ENCODE peak calls at places on chromosomes 6 and 20, in six cellular contexts. K is uterus, D is HFF-Myc, Q is psoas muscle, U is SK-N-SH, V is ovary. A is an unnamed sample.

GRCh38 chr6:90197854-90198496 is 98.7 kb downstream of the BACH2 start:
- DNase-seq in K (no peak), D (peak; percentile 45), Q (no peak), U (no peak), V (no peak), A (peak; percentile 80)

GRCh38 chr6:29984992-29985391 is 42.7 kb downstream of the HLA-A start:
- DNase-seq in K (no peak), D (no peak), Q (no peak), U (no peak), V (no peak), A (no peak)

GRCh38 chr6:160421854-160422253 is 73.7 kb downstream of the SLC22A3 start:
- DNase-seq in K (peak; percentile 76), D (no peak), Q (peak; percentile 58), U (no peak), V (peak; percentile 84), A (peak; percentile 79)

GRCh38 chr6:145028144-145028818 is 707.0 kb downstream of the EPM2A start:
- DNase-seq in K (no peak), D (no peak), Q (no peak), U (peak; percentile 5), V (no peak), A (peak; percentile 43)

GRCh38 chr20:9024996-9025395 is 43.9 kb upstream of the PLCB4 start:
- DNase-seq in K (no peak), D (no peak), Q (no peak), U (no peak), V (no peak), A (no peak)

GRCh38 chr20:39825950-39826349 is 863.1 kb downstream of the MAFB start:
- DNase-seq in K (no peak), D (no peak), Q (no peak), U (no peak), V (no peak), A (no peak)

GRCh38 chr6:52390361-52390727 is 28.4 kb downstream of the PAQR8 start:
- DNase-seq in K (no peak), D (peak; percentile 85), Q (no peak), U (peak; percentile 34), V (no peak), A (peak; percentile 55)

GRCh38 chr20:63977392-63978276 is 1.8 kb downstream of the SAMD10 start:
- DNase-seq in K (no peak), D (no peak), Q (no peak), U (no peak), V (no peak), A (peak; percentile 51)

GRCh38 chr20:12649234-12649633 is 359.5 kb upstream of the SPTLC3 start:
- DNase-seq in K (no peak), D (no peak), Q (no peak), U (no peak), V (no peak), A (no peak)

GRCh38 chr6:160881409-160881808 is 110.2 kb upstream of the MAP3K4 start:
- DNase-seq in K (no peak), D (peak; percentile 2), Q (no peak), U (no peak), V (no peak), A (no peak)

GRCh38 chr20:51434556-51435256 is 107.8 kb downstream of the NFATC2 start:
- DNase-seq in K (no peak), D (no peak), Q (no peak), U (no peak), V (no peak), A (peak; percentile 83)

GRCh38 chr6:109493865-109494264 is 10.8 kb upstream of the ZBTB24 start:
- DNase-seq in K (no peak), D (no peak), Q (no peak), U (no peak), V (no peak), A (no peak)

GRCh38 chr6:77633993-77634392 is 18.8 kb upstream of the MEI4 start:
- DNase-seq in K (no peak), D (no peak), Q (no peak), U (no peak), V (no peak), A (no peak)

GRCh38 chr20:47150403-47151152 is 205.9 kb downstream of the ZMYND8 start:
- DNase-seq in K (peak; percentile 58), D (peak; percentile 43), Q (peak; percentile 53), U (peak; percentile 82), V (peak; percentile 42), A (peak; percentile 81)

GRCh38 chr20:57065646-57066045 is 200.8 kb downstream of the BMP7 start:
- DNase-seq in K (no peak), D (no peak), Q (no peak), U (no peak), V (no peak), A (no peak)

GRCh38 chr6:112269979-112270378 is 15.6 kb upstream of the LAMA4 start:
- DNase-seq in K (no peak), D (no peak), Q (no peak), U (no peak), V (no peak), A (no peak)

GRCh38 chr6:164753517-164753916 is 555.9 kb downstream of the C6orf118 start:
- DNase-seq in K (no peak), D (no peak), Q (no peak), U (no peak), V (no peak), A (peak; percentile 0)

DNA sequence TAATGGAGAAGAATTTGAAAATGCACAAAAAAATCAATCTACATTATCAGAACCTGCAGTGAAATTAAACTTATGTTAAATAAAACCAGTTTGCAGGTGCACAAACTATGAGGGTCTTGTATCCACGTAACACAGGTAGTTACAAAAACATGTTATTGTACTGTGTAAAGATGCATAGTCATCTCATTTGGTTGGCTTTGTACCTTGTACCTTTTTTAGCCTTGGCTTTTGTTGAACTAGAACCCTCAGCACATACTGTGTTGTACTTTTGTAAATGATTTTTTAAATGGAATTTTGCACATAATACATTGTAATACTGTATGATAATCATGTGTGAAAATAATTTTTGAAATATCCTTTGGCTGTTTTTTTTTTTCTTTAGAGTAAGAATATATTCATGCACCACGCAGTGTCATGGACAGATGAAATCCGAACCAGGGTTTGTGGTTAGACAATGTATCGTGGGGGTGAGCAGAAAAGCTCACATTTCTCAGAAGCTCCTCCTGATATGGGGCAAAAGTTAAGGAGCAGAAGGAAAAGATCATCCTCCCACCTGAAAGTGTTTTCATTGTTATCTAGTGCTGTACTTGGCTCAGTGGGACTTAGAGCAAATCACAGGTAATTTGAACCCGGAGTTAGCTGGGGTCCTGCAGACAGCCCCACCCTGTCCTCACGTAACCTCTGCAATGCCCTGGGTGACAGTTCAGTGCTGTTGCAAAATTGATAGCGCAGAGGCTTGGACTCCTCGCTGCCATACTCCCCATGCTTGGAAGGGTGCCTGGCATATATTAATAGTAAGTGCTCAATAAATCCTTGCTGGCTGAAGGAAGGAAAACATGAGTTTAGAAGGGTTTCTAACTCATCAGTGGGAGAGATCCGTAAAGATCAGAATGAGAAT is 14.8 kb upstream of the NAA20 start:
- DNase-seq in K (peak; percentile 50), D (no peak), Q (no peak), U (no peak), V (no peak), A (no peak)
- H3K4me3 ChIP-seq in K (no peak overlapping the region), D (no peak overlapping the region), Q (peak overlapping the region; percentile 48), U (no peak overlapping the region), V (no peak overlapping the region), A (no peak overlapping the region)

GRCh38 chr6:54009052-54009654 is 102.1 kb upstream of the MLIP start:
- DNase-seq in K (no peak), D (no peak), Q (no peak), U (no peak), V (no peak), A (no peak)
- H3K4me3 ChIP-seq in K (no peak overlapping the region), D (no peak overlapping the region), Q (no peak overlapping the region), U (no peak overlapping the region), V (no peak overlapping the region), A (no peak overlapping the region)

DNA sequence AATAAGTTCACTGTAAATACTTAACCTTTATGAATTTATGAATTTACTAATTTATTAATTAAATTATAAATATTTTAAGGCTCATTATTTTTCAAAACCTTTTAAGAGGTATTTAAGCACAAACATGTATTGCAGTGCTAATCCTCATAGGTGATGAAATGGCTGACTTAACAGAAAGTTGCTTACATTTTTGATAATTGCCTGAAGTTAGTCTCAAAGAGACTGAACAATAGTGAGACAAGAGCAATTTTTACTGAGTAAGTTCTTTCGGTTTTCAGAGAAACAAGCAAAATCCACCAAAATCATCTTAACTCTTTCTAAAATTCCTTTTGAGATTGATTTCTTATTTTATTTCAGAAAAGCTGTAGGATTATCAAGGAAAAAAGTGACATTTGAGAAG is 137.3 kb upstream of the VGLL2 start:
- DNase-seq in K (no peak), D (no peak), Q (no peak), U (no peak), V (no peak), A (no peak)
- H3K4me3 ChIP-seq in K (no peak overlapping the region), D (no peak overlapping the region), Q (no peak overlapping the region), U (no peak overlapping the region), V (no peak overlapping the region), A (no peak overlapping the region)

DNA sequence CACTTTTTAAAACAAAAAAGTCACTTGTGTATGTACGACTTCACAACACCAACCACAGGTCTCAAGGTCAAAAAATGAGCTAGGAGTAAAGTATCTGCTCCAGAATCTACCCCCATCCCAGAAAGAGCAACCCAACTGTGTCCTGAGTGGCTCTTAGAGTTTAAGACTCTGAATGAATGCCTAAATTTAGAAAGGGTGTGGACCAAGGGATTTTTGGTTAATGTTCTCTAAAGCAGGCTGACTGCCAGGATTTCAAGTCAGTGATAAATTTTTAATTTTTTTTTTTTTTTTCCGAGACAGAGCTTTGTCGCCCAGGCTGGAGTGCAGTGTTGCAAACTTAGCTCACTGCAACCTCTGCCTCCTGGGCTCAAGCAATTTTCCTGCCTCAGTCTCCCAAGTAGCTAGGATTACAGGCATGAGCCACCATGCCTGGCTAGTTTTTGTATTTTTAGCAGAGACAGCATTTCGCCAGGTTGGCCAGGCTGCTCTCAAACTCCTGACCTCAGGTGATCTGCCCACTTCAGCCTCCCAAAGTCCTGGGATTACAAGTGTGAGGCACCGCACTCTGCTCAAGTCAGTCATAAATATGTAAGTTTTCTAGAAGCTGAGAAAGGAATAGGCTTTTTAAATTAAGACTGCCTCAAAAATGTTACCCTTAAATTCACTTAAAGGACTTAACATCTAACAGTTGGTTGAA is 20.2 kb downstream of the STAU1 start:
- DNase-seq in K (no peak), D (no peak), Q (no peak), U (no peak), V (no peak), A (peak; percentile 81)
- H3K4me3 ChIP-seq in K (no peak overlapping the region), D (no peak overlapping the region), Q (peak overlapping the region; percentile 4), U (no peak overlapping the region), V (no peak overlapping the region), A (peak overlapping the region; percentile 0)

GRCh38 chr20:45293041-45294002 is 13.3 kb upstream of the RBPJL start:
- DNase-seq in K (peak; percentile 71), D (no peak), Q (peak; percentile 84), U (peak; percentile 92), V (peak; percentile 81), A (peak; percentile 61)
- H3K4me3 ChIP-seq in K (peak overlapping the region; percentile 32), D (peak overlapping the region; percentile 49), Q (peak overlapping the region; percentile 62), U (peak overlapping the region; percentile 46), V (peak overlapping the region; percentile 41), A (peak overlapping the region; percentile 66)

GRCh38 chr6:93327857-93328256 is 91.5 kb downstream of the EPHA7 start:
- DNase-seq in K (no peak), D (no peak), Q (no peak), U (no peak), V (no peak), A (no peak)
- H3K4me3 ChIP-seq in K (no peak overlapping the region), D (no peak overlapping the region), Q (no peak overlapping the region), U (no peak overlapping the region), V (no peak overlapping the region), A (no peak overlapping the region)